ENCODE peak calls at places on chromosomes 6 and 20, in ten cellular contexts. W is fibroblast of the aortic adventitia, C is ovary, H is psoas muscle, R is PC-3, Y is upper lobe of left lung, N is GM12878, E is fibroblast of lung, A is ascending aorta, I is hepatocyte. Q is an unnamed sample.

GRCh38 chr20:44255942-44256341 is 8.8 kb downstream of the GDAP1L1 start:
- DNase-seq in W (no peak), C (no peak), H (no peak), R (no peak), Y (no peak), N (no peak), E (no peak), A (no peak), I (no peak), Q (no peak)

GRCh38 chr6:112037783-112038216 is 16.1 kb upstream of the CCN6 start:
- DNase-seq in W (peak; percentile 97), C (no peak), H (peak; percentile 90), R (peak; percentile 83), Y (no peak), N (no peak), E (peak; percentile 98), A (peak; percentile 54), I (peak; percentile 30), Q (peak; percentile 67)

GRCh38 chr6:30763618-30764489 is 19.5 kb upstream of the IER3 start:
- DNase-seq in W (no peak), C (no peak), H (no peak), R (no peak), Y (no peak), N (peak; percentile 66), E (peak; percentile 89), A (no peak), I (peak; percentile 70), Q (no peak)

GRCh38 chr6:97195117-97195516 is 87.9 kb downstream of the MMS22L start:
- DNase-seq in W (peak; percentile 54), C (no peak), H (no peak), R (no peak), Y (no peak), N (no peak), E (peak; percentile 71), A (no peak), I (no peak), Q (no peak)

GRCh38 chr6:98944598-98945011 is 3.1 kb downstream of the FBXL4 start:
- DNase-seq in W (peak; percentile 44), C (no peak), H (no peak), R (peak; percentile 2), Y (no peak), N (no peak), E (peak; percentile 69), A (no peak), I (peak; percentile 31), Q (no peak)

GRCh38 chr6:123777554-123777953 is 26.1 kb upstream of the NKAIN2 start:
- DNase-seq in W (peak; percentile 25), C (no peak), H (no peak), R (peak; percentile 30), Y (no peak), N (no peak), E (no peak), A (no peak), I (no peak), Q (no peak)

GRCh38 chr6:154257074-154257473 is 99.5 kb downstream of the IPCEF1 start:
- DNase-seq in W (no peak), C (no peak), H (no peak), R (no peak), Y (no peak), N (no peak), E (no peak), A (no peak), I (no peak), Q (no peak)

GRCh38 chr6:127102299-127102698 is 16.2 kb upstream of the RSPO3 start:
- DNase-seq in W (peak; percentile 91), C (no peak), H (no peak), R (peak; percentile 56), Y (no peak), N (no peak), E (peak; percentile 85), A (no peak), I (peak; percentile 42), Q (peak; percentile 22)

GRCh38 chr20:5156670-5157448 is 30.1 kb downstream of the CDS2 start:
- DNase-seq in W (peak; percentile 35), C (no peak), H (no peak), R (peak; percentile 68), Y (no peak), N (no peak), E (peak; percentile 62), A (no peak), I (no peak), Q (no peak)

GRCh38 chr20:54346269-54346668 is 129.1 kb upstream of the DOK5 start:
- DNase-seq in W (no peak), C (no peak), H (no peak), R (no peak), Y (no peak), N (no peak), E (no peak), A (no peak), I (no peak), Q (no peak)

GRCh38 chr6:15966000-15966399 is 162.9 kb upstream of the MYLIP start:
- DNase-seq in W (no peak), C (peak; percentile 18), H (no peak), R (no peak), Y (no peak), N (no peak), E (no peak), A (no peak), I (no peak), Q (no peak)

GRCh38 chr6:159467473-159468041 is 225.5 kb downstream of the SOD2 start:
- DNase-seq in W (no peak), C (no peak), H (no peak), R (no peak), Y (no peak), N (peak; percentile 15), E (peak; percentile 13), A (no peak), I (no peak), Q (no peak)

GRCh38 chr20:3051385-3052019 is 5.7 kb downstream of the MRPS26 start:
- DNase-seq in W (no peak), C (no peak), H (no peak), R (peak; percentile 20), Y (no peak), N (no peak), E (no peak), A (no peak), I (no peak), Q (no peak)

GRCh38 chr20:50932016-50932338 is 740 bp upstream of the ADNP start:
- DNase-seq in W (no peak), C (no peak), H (no peak), R (no peak), Y (no peak), N (no peak), E (no peak), A (no peak), I (no peak), Q (no peak)

GRCh38 chr20:25278636-25279361 is 30.9 kb downstream of the PYGB start:
- DNase-seq in W (no peak), C (peak; percentile 5), H (peak; percentile 49), R (no peak), Y (no peak), N (no peak), E (no peak), A (no peak), I (no peak), Q (no peak)

GRCh38 chr20:24837721-24838456 is 111.2 kb upstream of the CST7 start:
- DNase-seq in W (no peak), C (no peak), H (no peak), R (no peak), Y (no peak), N (no peak), E (peak; percentile 72), A (no peak), I (no peak), Q (no peak)

DNA sequence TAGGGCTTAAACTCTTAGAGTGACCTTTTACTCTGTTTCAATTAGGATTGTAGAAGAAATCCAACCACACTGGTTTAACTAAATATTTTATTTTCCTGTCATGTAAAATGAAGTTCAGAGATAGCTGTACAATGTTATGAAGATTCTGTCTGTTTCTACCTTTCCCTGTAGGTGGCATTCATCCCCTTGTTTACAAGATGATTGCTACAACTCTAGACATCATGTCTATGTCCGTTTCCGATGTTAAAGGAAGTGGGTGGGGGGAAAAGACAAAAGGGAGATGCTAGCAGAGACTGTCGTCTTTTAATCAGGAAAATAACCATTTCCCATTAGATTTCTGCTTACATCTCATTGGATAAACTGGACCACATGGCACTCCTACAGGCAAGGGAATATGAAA is 30.9 kb upstream of the RIMS1 start:
- DNase-seq in W (no peak), C (no peak), H (no peak), R (peak; percentile 10), Y (no peak), N (no peak), E (no peak), A (no peak), I (no peak), Q (no peak)
- TF ChIP-seq CTCF in W (no peak), C (no peak), H (no peak), R (peak; percentile 46), Y (no peak), N (peak; percentile 13), E (no peak), A (no peak), I (peak; percentile 4), Q (no peak)

DNA sequence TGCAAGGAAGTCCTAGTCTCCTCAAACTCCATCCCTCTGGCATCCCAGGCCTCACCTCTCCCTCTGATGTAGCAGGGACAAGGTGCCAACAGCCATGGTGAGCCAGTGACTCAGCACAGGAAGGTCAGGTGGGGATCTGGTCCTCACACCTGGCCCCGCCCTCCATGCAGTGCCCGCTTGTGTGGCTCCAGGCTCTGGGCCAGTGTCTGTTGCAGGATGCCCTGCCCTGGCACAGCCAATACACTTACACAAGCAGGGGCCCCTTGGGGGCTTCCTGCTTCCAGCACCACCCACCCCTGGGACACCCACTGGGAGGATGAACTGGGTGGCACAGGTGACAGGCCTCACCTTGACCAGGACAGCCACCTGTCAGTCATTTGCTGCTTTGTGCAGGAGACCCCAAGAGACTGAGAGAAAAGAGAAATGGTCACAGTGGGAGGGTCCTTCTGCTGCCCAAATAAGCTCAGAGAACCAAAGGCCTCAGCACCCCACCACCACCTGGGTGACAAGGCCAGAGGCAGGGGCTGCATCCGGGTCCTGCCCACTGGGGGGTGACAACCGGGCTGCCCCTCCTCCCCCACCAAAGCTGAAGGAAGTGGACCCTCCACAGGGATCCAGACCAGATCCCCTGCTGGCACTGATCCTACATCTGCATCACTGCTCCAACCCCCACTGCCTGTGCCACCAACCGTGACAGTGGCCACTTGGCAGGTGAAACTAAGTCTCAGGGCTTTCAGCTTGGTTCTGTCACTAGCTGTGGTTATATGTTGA is 658.8 kb upstream of the DEFB115 start:
- DNase-seq in W (no peak), C (no peak), H (no peak), R (no peak), Y (no peak), N (no peak), E (no peak), A (no peak), I (no peak), Q (no peak)
- TF ChIP-seq CTCF in W (no peak), C (no peak), H (no peak), R (no peak), Y (no peak), N (no peak), E (no peak), A (no peak), I (no peak), Q (no peak)

GRCh38 chr20:17749979-17750721 is 50.4 kb downstream of the BANF2 start:
- DNase-seq in W (peak; percentile 77), C (no peak), H (peak; percentile 87), R (peak; percentile 26), Y (no peak), N (no peak), E (peak; percentile 63), A (no peak), I (no peak), Q (no peak)
- TF ChIP-seq CTCF in W (no peak), C (no peak), H (no peak), R (no peak), Y (peak; percentile 22), N (no peak), E (no peak), A (no peak), I (no peak), Q (no peak)

GRCh38 chr6:24774696-24775519 is at the start of gene GMNN:
- DNase-seq in W (peak; percentile 90), C (peak; percentile 98), H (peak; percentile 100), R (peak; percentile 95), Y (peak; percentile 100), N (peak; percentile 78), E (peak; percentile 88), A (peak; percentile 81), I (peak; percentile 99), Q (peak; percentile 78)
- TF ChIP-seq CTCF in W (no peak), C (no peak), H (no peak), R (no peak), Y (peak; percentile 18), N (no peak), E (no peak), A (no peak), I (no peak), Q (no peak)

Q was measured in AG09319.